ENCODE peak calls at places on chromosomes 5 and 9, in four cellular contexts. J is mammary epithelial cell, W is kidney, N is SK-N-SH. O is an unnamed sample.

GRCh38 chr9:117178596-117179111 is 236.2 kb downstream of the ASTN2 start:
- DNase-seq in J (no peak), W (no peak), N (peak; percentile 70), O (peak; percentile 41)

GRCh38 chr5:124783285-124783684 is 36.8 kb upstream of the ZNF608 start:
- DNase-seq in J (no peak), W (no peak), N (no peak), O (no peak)

GRCh38 chr5:2177244-2177643 is 294.5 kb upstream of the IRX4 start:
- DNase-seq in J (no peak), W (no peak), N (no peak), O (no peak)

GRCh38 chr5:76942581-76942980 is 10.3 kb upstream of the CRHBP start:
- DNase-seq in J (peak; percentile 80), W (no peak), N (no peak), O (peak; percentile 57)

GRCh38 chr9:2241875-2242741 is 227.0 kb downstream of the SMARCA2 start:
- DNase-seq in J (peak; percentile 86), W (peak; percentile 93), N (peak; percentile 86), O (peak; percentile 95)

GRCh38 chr5:42819745-42820144 is 8.1 kb upstream of the SELENOP start:
- DNase-seq in J (no peak), W (no peak), N (no peak), O (no peak)

GRCh38 chr9:123058834-123059233 is 25.4 kb downstream of the GPR21 start:
- DNase-seq in J (peak; percentile 10), W (no peak), N (no peak), O (peak; percentile 94)

GRCh38 chr5:93572101-93572772 is 8.8 kb downstream of the NR2F1-AS1 start:
- DNase-seq in J (no peak), W (peak; percentile 73), N (no peak), O (no peak)

GRCh38 chr5:50888754-50889153 is 222.3 kb downstream of the PARP8 start:
- DNase-seq in J (no peak), W (no peak), N (no peak), O (no peak)

GRCh38 chr9:112537561-112537960 is 50.9 kb downstream of the KIAA1958 start:
- DNase-seq in J (no peak), W (no peak), N (no peak), O (no peak)

GRCh38 chr9:77960356-77961153 is 71.1 kb downstream of the GNAQ start:
- DNase-seq in J (no peak), W (no peak), N (no peak), O (no peak)

GRCh38 chr9:1743121-1743710 is 271.9 kb upstream of the SMARCA2 start:
- DNase-seq in J (no peak), W (no peak), N (no peak), O (no peak)

GRCh38 chr5:153617190-153617589 is 126.7 kb downstream of the GRIA1 start:
- DNase-seq in J (no peak), W (no peak), N (no peak), O (no peak)

GRCh38 chr9:13586726-13587392 is 307.4 kb upstream of the MPDZ start:
- DNase-seq in J (no peak), W (no peak), N (no peak), O (no peak)

GRCh38 chr9:106179181-106179580 is 484.8 kb downstream of the TMEM38B start:
- DNase-seq in J (no peak), W (no peak), N (no peak), O (no peak)

GRCh38 chr9:2466703-2467102 is 154.9 kb upstream of the VLDLR start:
- DNase-seq in J (no peak), W (no peak), N (no peak), O (no peak)

GRCh38 chr5:164027738-164028137 is 522.3 kb downstream of the MAT2B start:
- DNase-seq in J (peak; percentile 1), W (no peak), N (no peak), O (no peak)

GRCh38 chr5:71937906-71938698 is 169.2 kb upstream of the MAP1B start:
- DNase-seq in J (no peak), W (no peak), N (no peak), O (no peak)

GRCh38 chr5:71982717-71983395 is 124.4 kb upstream of the MAP1B start:
- DNase-seq in J (no peak), W (no peak), N (no peak), O (no peak)

GRCh38 chr9:108885643-108886348 is 23.7 kb downstream of the ACTL7A start:
- DNase-seq in J (peak; percentile 80), W (no peak), N (no peak), O (peak; percentile 76)

GRCh38 chr9:83403864-83404263 is 134.3 kb downstream of the FRMD3 start:
- DNase-seq in J (peak; percentile 4), W (no peak), N (no peak), O (peak; percentile 72)

GRCh38 chr5:159156839-159157238 is 52.5 kb downstream of the RNF145 start:
- DNase-seq in J (peak; percentile 65), W (no peak), N (peak; percentile 68), O (peak; percentile 85)

GRCh38 chr9:133141833-133142594 is 21.0 kb upstream of the RALGDS start:
- DNase-seq in J (no peak), W (peak; percentile 88), N (peak; percentile 87), O (no peak)

GRCh38 chr9:115058175-115058574 is 59.8 kb downstream of the TNC start:
- DNase-seq in J (peak; percentile 58), W (no peak), N (no peak), O (no peak)

GRCh38 chr9:126989847-126990821 is 75.6 kb downstream of the RALGPS1 start:
- DNase-seq in J (no peak), W (peak; percentile 82), N (no peak), O (peak; percentile 52)

GRCh38 chr5:17184596-17184995 is 32.8 kb upstream of the BASP1 start:
- DNase-seq in J (no peak), W (no peak), N (no peak), O (peak; percentile 51)

GRCh38 chr5:14035859-14036440 is 91.5 kb upstream of the DNAH5 start:
- DNase-seq in J (peak; percentile 99), W (no peak), N (no peak), O (peak; percentile 95)

GRCh38 chr5:172642511-172642910 is 1.4 kb downstream of the NEURL1B start:
- DNase-seq in J (no peak), W (peak; percentile 40), N (no peak), O (no peak)

GRCh38 chr9:98081477-98082219 is 25.1 kb downstream of the NANS start:
- DNase-seq in J (peak; percentile 54), W (no peak), N (no peak), O (no peak)

GRCh38 chr9:94908041-94908563 is 181.6 kb downstream of the AOPEP start:
- DNase-seq in J (no peak), W (no peak), N (no peak), O (no peak)

GRCh38 chr5:143011621-143012020 is 241.4 kb downstream of the ARHGAP26 start:
- DNase-seq in J (no peak), W (no peak), N (no peak), O (peak; percentile 96)

GRCh38 chr5:143008032-143008431 is 237.9 kb downstream of the ARHGAP26 start:
- DNase-seq in J (no peak), W (no peak), N (no peak), O (no peak)

GRCh38 chr5:143010335-143010734 is 240.2 kb downstream of the ARHGAP26 start:
- DNase-seq in J (peak; percentile 71), W (no peak), N (no peak), O (no peak)

GRCh38 chr5:143006511-143006910 is 236.3 kb downstream of the ARHGAP26 start:
- DNase-seq in J (no peak), W (no peak), N (no peak), O (no peak)

GRCh38 chr5:143008809-143009521 is 238.8 kb downstream of the ARHGAP26 start:
- DNase-seq in J (peak; percentile 100), W (no peak), N (no peak), O (peak; percentile 99)
- H3K9ac ChIP-seq in J (peak overlapping the region; percentile 39), W (no peak overlapping the region), N (no peak overlapping the region), O (no peak overlapping the region)

GRCh38 chr5:173707392-173707791 is 90.9 kb upstream of the BOD1 start:
- DNase-seq in J (peak; percentile 84), W (peak; percentile 79), N (peak; percentile 84), O (peak; percentile 4)

GRCh38 chr5:173703466-173703865 is 87.0 kb upstream of the BOD1 start:
- DNase-seq in J (no peak), W (no peak), N (no peak), O (no peak)

GRCh38 chr5:173706700-173707099 is 90.2 kb upstream of the BOD1 start:
- DNase-seq in J (no peak), W (no peak), N (no peak), O (no peak)

GRCh38 chr5:173704615-173705511 is 88.4 kb upstream of the BOD1 start:
- DNase-seq in J (no peak), W (no peak), N (no peak), O (no peak)

DNA sequence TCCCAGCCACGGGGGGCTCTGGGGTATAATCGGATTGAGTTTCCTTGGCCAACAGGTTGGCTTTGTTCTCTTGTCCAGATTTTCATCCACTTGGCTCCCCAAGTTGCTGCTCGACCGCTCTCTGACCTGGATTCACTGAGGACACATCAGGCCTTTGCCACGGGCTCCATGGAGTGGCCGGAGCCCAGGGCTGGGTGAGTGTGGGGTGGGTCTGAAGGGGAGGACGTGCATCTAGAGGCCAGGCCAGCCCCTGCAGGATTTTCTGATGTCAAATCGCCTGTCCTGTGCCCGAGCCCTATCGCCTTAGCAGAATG is 89.0 kb upstream of the BOD1 start:
- DNase-seq in J (no peak), W (no peak), N (no peak), O (no peak)
- H3K9ac ChIP-seq in J (no peak overlapping the region), W (no peak overlapping the region), N (no peak overlapping the region), O (no peak overlapping the region)

GRCh38 chr5:88875609-88876234 is 7.3 kb downstream of the MEF2C start:
- DNase-seq in J (no peak), W (no peak), N (no peak), O (no peak)
- H3K9ac ChIP-seq in J (no peak overlapping the region), W (peak overlapping the region; percentile 22), N (no peak overlapping the region), O (no peak overlapping the region)

DNA sequence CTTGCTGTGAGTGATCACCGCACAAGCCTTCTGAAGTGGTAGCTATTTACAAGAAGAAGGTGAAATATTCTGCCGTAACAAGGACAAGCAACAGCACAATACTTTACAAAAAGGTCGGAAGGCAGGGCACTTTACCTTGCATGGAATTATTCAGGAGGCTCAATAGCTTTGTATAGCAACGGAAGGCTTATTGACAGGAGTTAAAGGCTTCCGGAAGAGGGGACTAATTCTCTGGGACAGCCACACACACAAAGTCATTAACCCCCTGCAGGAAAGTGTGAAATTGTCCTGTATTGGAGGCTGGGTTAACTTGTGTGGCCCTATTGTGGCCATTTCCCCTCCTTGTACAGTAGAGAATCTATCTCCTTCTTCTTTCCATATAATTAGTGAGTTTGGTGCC is 199.3 kb upstream of the SEMA6A start:
- DNase-seq in J (no peak), W (no peak), N (no peak), O (no peak)
- H3K9ac ChIP-seq in J (no peak overlapping the region), W (no peak overlapping the region), N (no peak overlapping the region), O (no peak overlapping the region)

DNA sequence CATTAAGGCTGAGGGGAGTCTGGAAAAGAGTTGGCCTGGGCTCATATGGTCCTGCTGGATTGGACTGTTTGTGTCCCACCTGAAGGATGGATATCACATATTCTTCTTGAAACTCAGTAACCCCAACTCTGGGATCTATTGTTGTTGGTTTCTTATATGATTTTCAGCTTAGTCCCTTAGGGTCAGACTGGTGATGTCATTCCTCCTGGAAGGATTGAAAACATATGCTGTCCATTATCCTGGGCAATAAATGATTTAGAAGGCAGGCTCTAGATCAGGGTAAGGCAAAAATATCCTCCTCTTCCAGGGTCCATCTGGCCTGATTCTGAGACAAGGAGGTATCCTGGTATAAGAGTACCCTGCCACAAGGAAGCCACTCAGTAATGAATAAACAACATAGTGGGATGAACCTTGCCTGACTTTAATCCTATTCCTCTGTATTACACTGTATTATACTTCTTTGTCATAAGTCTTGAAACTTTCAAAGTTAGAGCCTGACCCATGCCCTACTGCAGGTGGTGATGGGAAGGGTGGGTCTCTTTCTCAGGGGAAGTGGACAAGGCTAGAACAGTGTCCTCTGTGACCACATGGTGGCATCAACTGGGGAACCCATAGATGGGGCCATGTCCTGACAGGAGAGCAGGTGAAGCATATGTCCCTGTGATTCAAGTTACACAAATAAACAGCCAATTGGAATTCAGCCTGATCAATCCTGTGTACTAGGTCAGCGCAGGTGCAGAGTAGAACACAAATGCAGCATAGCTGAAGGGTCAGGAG is 454.4 kb upstream of the TRPC7 start:
- DNase-seq in J (no peak), W (no peak), N (no peak), O (no peak)
- H3K9ac ChIP-seq in J (no peak overlapping the region), W (no peak overlapping the region), N (no peak overlapping the region), O (no peak overlapping the region)

O was measured in fibroblast of lung.